ENCODE peak calls at places on chromosomes 16 and 17, in five cellular contexts. O is CD4-positive, alpha-beta T cell; D is NCI-H460; U is HS-27A; X is COR-L47. F is an unnamed sample.

GRCh38 chr17:69417545-69418483 is 3.3 kb downstream of the MAP2K6 start:
- DNase-seq in O (no peak), D (no peak), U (no peak), X (no peak), F (no peak)

GRCh38 chr17:38711792-38712571 is 6.9 kb downstream of the MLLT6 start:
- DNase-seq in O (no peak), D (no peak), U (no peak), X (no peak), F (no peak)

GRCh38 chr17:16941072-16941641 is 30.8 kb downstream of the TNFRSF13B start:
- DNase-seq in O (no peak), D (no peak), U (no peak), X (no peak), F (no peak)

GRCh38 chr17:8019665-8020064 is 17.2 kb downstream of the GUCY2D start:
- DNase-seq in O (no peak), D (no peak), U (no peak), X (no peak), F (no peak)

GRCh38 chr17:858941-859452 is 76.8 kb downstream of the MRM3 start:
- DNase-seq in O (no peak), D (no peak), U (no peak), X (no peak), F (no peak)

GRCh38 chr17:83203472-83204221 is 124.2 kb downstream of the METRNL start:
- DNase-seq in O (no peak), D (no peak), U (no peak), X (no peak), F (no peak)

GRCh38 chr16:73878616-73879015 is 418.0 kb upstream of the PSMD7 start:
- DNase-seq in O (no peak), D (peak), U (peak), X (peak), F (peak)

GRCh38 chr17:62064791-62065563 is at the start of gene MED13:
- DNase-seq in O (peak), D (peak), U (no peak), X (peak), F (peak)